ENCODE peak calls at places on chromosomes 5 and 9, in seven cellular contexts. M is endothelial cell of umbilical vein, K is H1, A is A549, Q is transverse colon, X is body of pancreas, D is heart left ventricle. E is an unnamed sample.

GRCh38 chr9:96232539-96233241 is 69.3 kb downstream of the HSD17B3 start:
- DNase-seq in M (peak), K (no peak), A (peak), Q (peak), X (peak), D (peak), E (no peak)

GRCh38 chr9:20041717-20042116 is 252.9 kb upstream of the SLC24A2 start:
- DNase-seq in M (no peak), K (no peak), A (no peak), Q (no peak), X (no peak), D (no peak), E (no peak)

GRCh38 chr9:35158501-35159280 is 3.1 kb upstream of the UNC13B start:
- DNase-seq in M (no peak), K (no peak), A (no peak), Q (no peak), X (no peak), D (no peak), E (no peak)

GRCh38 chr5:125045647-125046046 is 299.2 kb upstream of the ZNF608 start:
- DNase-seq in M (peak), K (no peak), A (peak), Q (no peak), X (no peak), D (no peak), E (no peak)

GRCh38 chr9:30349526-30350513 is 2034.6 kb upstream of the ACO1 start:
- DNase-seq in M (no peak), K (no peak), A (peak), Q (no peak), X (no peak), D (no peak), E (no peak)

GRCh38 chr9:70053864-70054263 is 10.2 kb downstream of the MAMDC2 start:
- DNase-seq in M (peak), K (no peak), A (no peak), Q (no peak), X (peak), D (peak), E (no peak)

GRCh38 chr5:123599171-123599570 is 87.2 kb downstream of the CSNK1G3 start:
- DNase-seq in M (no peak), K (no peak), A (no peak), Q (no peak), X (no peak), D (no peak), E (no peak)

GRCh38 chr9:18366184-18366583 is 107.8 kb upstream of the ADAMTSL1 start:
- DNase-seq in M (no peak), K (no peak), A (no peak), Q (no peak), X (no peak), D (no peak), E (no peak)

GRCh38 chr9:114238919-114239879 is 83.7 kb upstream of the ORM1 start:
- DNase-seq in M (peak), K (no peak), A (peak), Q (no peak), X (no peak), D (peak), E (no peak)

GRCh38 chr5:67985686-67986387 is 229.7 kb upstream of the PIK3R1 start:
- DNase-seq in M (no peak), K (no peak), A (no peak), Q (no peak), X (no peak), D (no peak), E (no peak)

GRCh38 chr5:131812371-131813160 is 15.7 kb upstream of the FNIP1 start:
- DNase-seq in M (no peak), K (no peak), A (no peak), Q (no peak), X (no peak), D (no peak), E (no peak)

GRCh38 chr5:175378444-175379028 is 65.4 kb downstream of the DRD1 start:
- DNase-seq in M (no peak), K (no peak), A (peak), Q (no peak), X (no peak), D (no peak), E (no peak)

GRCh38 chr9:125361837-125362531 is 100.4 kb downstream of the GAPVD1 start:
- DNase-seq in M (peak), K (no peak), A (peak), Q (no peak), X (no peak), D (no peak), E (no peak)

GRCh38 chr9:116644099-116644688 is 42.9 kb upstream of the TRIM32 start:
- DNase-seq in M (no peak), K (no peak), A (no peak), Q (no peak), X (no peak), D (no peak), E (no peak)

GRCh38 chr5:177329883-177330282 is 18.2 kb upstream of the MXD3 start:
- DNase-seq in M (no peak), K (no peak), A (no peak), Q (no peak), X (peak), D (no peak), E (no peak)

GRCh38 chr5:158456756-158457155 is 597.8 kb upstream of the CLINT1 start:
- DNase-seq in M (peak), K (no peak), A (peak), Q (no peak), X (no peak), D (no peak), E (no peak)

GRCh38 chr5:132459031-132459982 is 31.3 kb downstream of the IRF1 start:
- DNase-seq in M (no peak), K (no peak), A (no peak), Q (peak), X (no peak), D (no peak), E (no peak)

GRCh38 chr5:135184646-135185045 is 150.6 kb upstream of the PITX1 start:
- DNase-seq in M (no peak), K (no peak), A (no peak), Q (no peak), X (no peak), D (no peak), E (no peak)

GRCh38 chr5:135185461-135186075 is 151.5 kb upstream of the PITX1 start:
- DNase-seq in M (no peak), K (no peak), A (no peak), Q (peak), X (no peak), D (no peak), E (no peak)

GRCh38 chr5:135188233-135188909 is 154.3 kb upstream of the PITX1 start:
- DNase-seq in M (no peak), K (no peak), A (no peak), Q (no peak), X (no peak), D (no peak), E (no peak)

GRCh38 chr5:135189024-135189423 is 155.0 kb upstream of the PITX1 start:
- DNase-seq in M (no peak), K (no peak), A (no peak), Q (no peak), X (no peak), D (peak), E (no peak)

GRCh38 chr5:135186662-135187522 is 152.9 kb upstream of the PITX1 start:
- DNase-seq in M (no peak), K (peak), A (peak), Q (no peak), X (no peak), D (no peak), E (no peak)
- TF ChIP-seq CTCF in M (no peak), K (no peak), A (no peak), Q (no peak), X (no peak), D (no peak), E (no peak)

GRCh38 chr5:36246011-36246410 is 4.3 kb upstream of the NADK2 start:
- DNase-seq in M (no peak), K (no peak), A (no peak), Q (no peak), X (no peak), D (no peak), E (no peak)

GRCh38 chr5:36241636-36242533 is at the start of gene NADK2:
- DNase-seq in M (peak), K (peak), A (peak), Q (peak), X (peak), D (peak), E (peak)

GRCh38 chr5:36242534-36243144 is 914 bp upstream of the NADK2 start:
- DNase-seq in M (no peak), K (no peak), A (peak), Q (peak), X (peak), D (no peak), E (no peak)

GRCh38 chr5:36244076-36244475 is 2.4 kb upstream of the NADK2 start:
- DNase-seq in M (no peak), K (no peak), A (no peak), Q (no peak), X (no peak), D (no peak), E (no peak)

GRCh38 chr5:36243653-36244052 is 1.9 kb upstream of the NADK2 start:
- DNase-seq in M (no peak), K (no peak), A (no peak), Q (no peak), X (no peak), D (no peak), E (no peak)
- TF ChIP-seq POLR2A in M (no peak), K (no peak), A (no peak), Q (no peak), X (no peak), D (no peak), E (no peak)

DNA sequence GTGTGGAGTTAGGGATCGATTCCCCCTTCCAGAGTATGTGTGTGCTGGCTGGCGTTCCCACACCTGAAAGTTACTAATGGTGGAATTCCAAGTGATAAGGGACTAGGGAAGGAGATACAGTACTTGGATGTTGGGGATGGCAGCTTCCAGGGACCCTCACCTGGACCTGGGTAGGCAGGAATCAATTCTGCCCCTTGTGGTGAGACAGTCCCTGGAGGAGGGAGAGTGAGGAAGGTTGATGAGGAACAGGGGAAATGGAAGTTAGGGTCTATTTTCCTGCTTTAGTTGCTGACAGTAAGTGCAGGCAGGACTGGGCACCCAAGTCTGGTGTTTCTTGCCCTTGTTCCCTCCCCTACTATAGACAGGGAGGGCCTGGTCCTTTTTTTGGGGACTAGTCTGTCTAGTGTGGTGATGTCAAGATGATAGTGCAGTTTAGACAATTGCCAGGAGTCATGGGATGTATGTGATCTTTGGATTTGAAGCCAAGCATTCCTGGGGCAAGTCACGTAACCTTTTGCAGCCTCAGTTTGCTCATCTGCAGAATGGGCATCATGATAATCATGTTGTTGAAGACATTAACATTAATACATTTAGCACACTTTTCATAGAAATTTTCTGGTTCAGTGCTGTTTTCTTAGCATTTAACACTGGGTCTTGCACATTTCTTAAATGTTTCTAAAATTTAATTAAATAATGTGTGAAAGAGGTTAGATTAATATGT is 51.7 kb downstream of the DAB2IP start:
- DNase-seq in M (no peak), K (no peak), A (no peak), Q (no peak), X (no peak), D (no peak), E (no peak)
- TF ChIP-seq CTCF in M (no peak), K (peak), A (peak), Q (no peak), X (no peak), D (no peak), E (no peak)

DNA sequence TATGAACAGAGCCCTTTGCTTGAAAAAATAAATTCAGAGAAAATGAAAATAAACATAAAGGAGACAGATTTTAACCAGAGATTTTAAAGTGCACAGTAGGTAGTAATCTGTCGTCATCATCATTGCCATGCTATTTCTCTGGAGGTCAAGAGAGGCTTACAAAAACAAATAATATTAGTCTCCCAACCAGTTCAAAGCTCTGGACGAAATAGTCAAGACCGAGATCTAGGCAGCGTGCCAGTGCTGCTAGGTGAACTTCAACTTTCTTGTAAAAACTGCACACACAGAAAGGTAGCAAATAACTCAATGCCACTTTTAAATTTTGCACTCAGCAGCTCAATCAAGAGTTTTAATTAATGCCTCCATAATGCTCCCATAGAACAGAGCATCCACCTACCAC is 656.7 kb downstream of the IRX1 start:
- DNase-seq in M (no peak), K (no peak), A (no peak), Q (no peak), X (no peak), D (no peak), E (no peak)
- TF ChIP-seq POLR2A in M (no peak), K (no peak), A (no peak), Q (no peak), X (no peak), D (no peak), E (no peak)

GRCh38 chr9:136880651-136881050 is 5.7 kb upstream of the TRAF2 start:
- DNase-seq in M (no peak), K (no peak), A (no peak), Q (no peak), X (no peak), D (no peak), E (no peak)

GRCh38 chr9:136881691-136882108 is 4.6 kb upstream of the TRAF2 start:
- DNase-seq in M (no peak), K (no peak), A (peak), Q (peak), X (no peak), D (no peak), E (no peak)

GRCh38 chr9:136885950-136886578 is at the start of gene TRAF2:
- DNase-seq in M (peak), K (peak), A (peak), Q (peak), X (peak), D (peak), E (peak)

GRCh38 chr9:136886610-136887597 is 588 bp downstream of the TRAF2 start:
- DNase-seq in M (peak), K (peak), A (no peak), Q (peak), X (peak), D (no peak), E (no peak)

GRCh38 chr9:136882109-136882946 is 4.0 kb upstream of the TRAF2 start:
- DNase-seq in M (peak), K (no peak), A (peak), Q (peak), X (peak), D (peak), E (no peak)
- TF ChIP-seq CTCF in M (no peak), K (no peak), A (no peak), Q (no peak), X (no peak), D (no peak), E (no peak)

GRCh38 chr5:181224390-181225234 is 1.5 kb downstream of the TRIM41 start:
- DNase-seq in M (no peak), K (no peak), A (no peak), Q (peak), X (no peak), D (no peak), E (no peak)
- TF ChIP-seq POLR2A in M (no peak), K (no peak), A (no peak), Q (no peak), X (no peak), D (no peak), E (no peak)

E was measured in breast epithelium.